ENCODE peak calls at places on chromosome 17, in four cellular contexts. C is GM03348, Y is AG08396, Q is tibial artery. F is an unnamed sample.

GRCh38 chr17:19238167-19238505 is 970 bp downstream of the EPN2 start:
- DNase-seq in Y (peak; percentile 49), C (peak; percentile 61), Q (peak; percentile 76), F (peak; percentile 65)

GRCh38 chr17:19647697-19648474 is 665 bp upstream of the ALDH3A2 start:
- DNase-seq in Q (peak; percentile 93), C (peak; percentile 79), Y (peak; percentile 66), F (peak; percentile 89)

GRCh38 chr17:82767041-82767754 is 15.3 kb downstream of the TBCD start:
- DNase-seq in C (peak; percentile 68), Q (no peak), Y (peak; percentile 57), F (peak; percentile 67)

GRCh38 chr17:79612468-79613194 is 1.8 kb upstream of the RBFOX3 start:
- DNase-seq in C (peak; percentile 43), Q (no peak), Y (peak; percentile 63), F (peak; percentile 58)

GRCh38 chr17:49836111-49837030 is 11.5 kb downstream of the TAC4 start:
- DNase-seq in C (peak; percentile 65), Q (peak; percentile 84), Y (no peak), F (peak; percentile 28)

GRCh38 chr17:69581061-69581955 is 166.8 kb downstream of the MAP2K6 start:
- DNase-seq in C (no peak), Q (no peak), Y (no peak), F (no peak)

GRCh38 chr17:8072727-8073461 is 14.6 kb downstream of the ALOX12B start:
- DNase-seq in C (peak; percentile 30), Y (no peak), Q (no peak), F (peak; percentile 37)

GRCh38 chr17:7336240-7337175 is at the start of gene ACAP1:
- DNase-seq in Q (no peak), C (no peak), Y (no peak), F (no peak)

GRCh38 chr17:35726609-35727460 is 4.6 kb upstream of the RASL10B start:
- DNase-seq in Q (no peak), Y (peak; percentile 60), C (peak; percentile 89), F (peak; percentile 89)

GRCh38 chr17:63986842-63987615 is 11.1 kb upstream of the PRR29 start:
- DNase-seq in Q (no peak), Y (no peak), C (no peak), F (no peak)

GRCh38 chr17:3976675-3977171 is 12.5 kb upstream of the ATP2A3 start:
- DNase-seq in C (no peak), Y (no peak), Q (peak; percentile 91), F (peak; percentile 33)

GRCh38 chr17:29807520-29808361 is 122.3 kb downstream of the SSH2 start:
- DNase-seq in C (peak; percentile 79), Y (peak; percentile 64), Q (no peak), F (peak; percentile 84)